ENCODE peak calls at places on chromosomes 13 and 19, in six cellular contexts. W is IMR-90, H is H9, X is HCT116, N is PC-3, J is DND-41. A is an unnamed sample.

GRCh38 chr19:56813531-56813930 is 27.0 kb downstream of the PEG3 start:
- DNase-seq in W (no peak), X (no peak), N (no peak), H (no peak), J (no peak), A (no peak)

GRCh38 chr13:36072127-36072526 is 59.1 kb downstream of the DCLK1 start:
- DNase-seq in N (no peak), J (no peak), H (no peak), W (no peak), X (no peak), A (no peak)

GRCh38 chr19:46629546-46630025 is 4.7 kb upstream of the PTGIR start:
- DNase-seq in H (no peak), X (no peak), W (no peak), J (no peak), N (no peak), A (no peak)

GRCh38 chr19:19865750-19866598 is at the start of gene ZNF253:
- DNase-seq in H (peak), J (peak), W (peak), X (no peak), N (peak), A (peak)

GRCh38 chr13:39751805-39752204 is 96.3 kb downstream of the COG6 start:
- DNase-seq in X (no peak), H (no peak), N (no peak), J (no peak), W (no peak), A (no peak)

GRCh38 chr19:532578-533484 is 1.3 kb downstream of the CDC34 start:
- DNase-seq in H (peak), W (peak), X (peak), N (peak), J (peak), A (peak)

GRCh38 chr13:92989301-92989700 is 237.3 kb upstream of the GPC6 start:
- DNase-seq in X (no peak), H (no peak), J (no peak), N (no peak), W (no peak), A (no peak)

GRCh38 chr13:112814905-112815585 is 125.2 kb downstream of the ATP11A start:
- DNase-seq in X (no peak), J (no peak), W (peak), H (no peak), N (peak), A (no peak)

GRCh38 chr13:51861728-51862300 is at the start of gene CCDC70:
- DNase-seq in X (no peak), J (no peak), H (no peak), N (peak), W (peak), A (no peak)

GRCh38 chr19:43575955-43576451 is 402 bp downstream of the PINLYP start:
- DNase-seq in W (no peak), J (no peak), H (peak), N (no peak), X (no peak), A (no peak)

GRCh38 chr13:37109080-37109678 is 3.7 kb upstream of the CSNK1A1L start:
- DNase-seq in J (no peak), H (no peak), N (peak), W (peak), X (no peak), A (no peak)

GRCh38 chr13:78147905-78148304 is 229.3 kb upstream of the EDNRB start:
- DNase-seq in H (no peak), X (no peak), W (peak), J (no peak), N (peak), A (no peak)

GRCh38 chr19:2231621-2232221 is 4.4 kb downstream of the PLEKHJ1 start:
- DNase-seq in N (no peak), W (no peak), H (peak), J (no peak), X (no peak), A (no peak)

GRCh38 chr13:73684286-73684685 is 449.9 kb downstream of the KLF12 start:
- DNase-seq in N (peak), J (no peak), H (no peak), X (no peak), W (no peak), A (no peak)

GRCh38 chr19:2750739-2751437 is 11.1 kb upstream of the SLC39A3 start:
- DNase-seq in X (no peak), H (no peak), W (no peak), N (no peak), J (no peak), A (no peak)

GRCh38 chr19:35783469-35784400 is 8.4 kb downstream of the ARHGAP33 start:
- DNase-seq in W (no peak), X (no peak), J (no peak), N (no peak), H (peak), A (no peak)

GRCh38 chr19:2478756-2479555 is 3.0 kb downstream of the GADD45B start:
- DNase-seq in H (no peak), J (peak), W (peak), X (no peak), N (peak), A (peak)

GRCh38 chr19:28619842-28620429 is 593.0 kb downstream of the UQCRFS1 start:
- DNase-seq in H (no peak), W (no peak), N (no peak), X (no peak), J (peak), A (no peak)

GRCh38 chr13:48804836-48805601 is 151.3 kb downstream of the CYSLTR2 start:
- DNase-seq in W (no peak), H (no peak), X (no peak), J (no peak), N (peak), A (no peak)

GRCh38 chr13:63864171-63864902 is 2448.7 kb upstream of the PCDH20 start:
- DNase-seq in W (peak), J (no peak), N (no peak), H (no peak), X (no peak), A (no peak)

GRCh38 chr13:103224804-103225203 is 158.6 kb upstream of the SLC10A2 start:
- DNase-seq in J (no peak), X (no peak), W (no peak), N (no peak), H (no peak), A (no peak)

GRCh38 chr19:290539-291521 is at the start of gene PLPP2:
- DNase-seq in N (no peak), X (no peak), H (peak), J (no peak), W (no peak), A (peak)

GRCh38 chr13:80070024-80070703 is 270.8 kb downstream of the SPRY2 start:
- DNase-seq in J (no peak), H (peak), X (no peak), N (no peak), W (no peak), A (no peak)

GRCh38 chr13:98839826-98840769 is 87.6 kb upstream of the SLC15A1 start:
- DNase-seq in N (peak), W (peak), H (peak), X (peak), J (peak), A (peak)

GRCh38 chr19:55633866-55634265 is 6.9 kb upstream of the ZNF580 start:
- DNase-seq in X (no peak), W (no peak), N (no peak), H (no peak), J (no peak), A (no peak)

GRCh38 chr19:6108721-6109633 is 1.3 kb downstream of the RFX2 start:
- DNase-seq in W (peak), H (peak), N (peak), J (peak), X (no peak), A (no peak)

GRCh38 chr13:45257638-45258338 is 56.9 kb upstream of the KCTD4 start:
- DNase-seq in H (no peak), X (no peak), W (peak), N (peak), J (no peak), A (no peak)

GRCh38 chr13:37383066-37383465 is 215.5 kb downstream of the POSTN start:
- DNase-seq in X (no peak), W (peak), H (no peak), N (no peak), J (no peak), A (no peak)

GRCh38 chr19:3440082-3440481 is 40.2 kb downstream of the SMIM24 start:
- DNase-seq in J (peak), X (no peak), H (peak), N (peak), W (no peak), A (peak)

GRCh38 chr19:41264581-41265375 is 606 bp downstream of the HNRNPUL1 start:
- DNase-seq in N (peak), H (peak), J (peak), X (no peak), W (peak), A (peak)

GRCh38 chr19:31164666-31165265 is 184.5 kb downstream of the TSHZ3 start:
- DNase-seq in J (no peak), W (no peak), X (no peak), N (no peak), H (peak), A (no peak)

GRCh38 chr19:464146-464545 is 3.3 kb upstream of the SHC2 start:
- DNase-seq in X (no peak), H (no peak), N (no peak), J (no peak), W (no peak), A (no peak)

GRCh38 chr13:96898212-96898611 is 96.1 kb downstream of the OXGR1 start:
- DNase-seq in N (peak), H (no peak), J (no peak), W (no peak), X (no peak), A (no peak)

GRCh38 chr13:49235856-49236431 is 11.8 kb upstream of the CDADC1 start:
- DNase-seq in W (no peak), N (no peak), X (no peak), H (no peak), J (no peak), A (no peak)

GRCh38 chr13:62251734-62252133 is 836.1 kb upstream of the PCDH20 start:
- DNase-seq in X (no peak), N (no peak), W (no peak), H (no peak), J (no peak), A (no peak)

GRCh38 chr13:106473174-106473573 is 62.3 kb downstream of the EFNB2 start:
- DNase-seq in N (no peak), W (no peak), X (no peak), H (no peak), J (no peak), A (no peak)
- TF ChIP-seq CTCF in N (no peak), W (no peak), X (no peak), H (no peak), J (no peak), A (no peak)

GRCh38 chr13:38620876-38621275 is 66.0 kb upstream of the FREM2 start:
- DNase-seq in W (no peak), X (no peak), N (no peak), J (no peak), H (no peak), A (no peak)
- H3K9ac ChIP-seq in W (no peak), X (no peak), N (no peak), J (no peak), H (no peak), A (no peak)

DNA sequence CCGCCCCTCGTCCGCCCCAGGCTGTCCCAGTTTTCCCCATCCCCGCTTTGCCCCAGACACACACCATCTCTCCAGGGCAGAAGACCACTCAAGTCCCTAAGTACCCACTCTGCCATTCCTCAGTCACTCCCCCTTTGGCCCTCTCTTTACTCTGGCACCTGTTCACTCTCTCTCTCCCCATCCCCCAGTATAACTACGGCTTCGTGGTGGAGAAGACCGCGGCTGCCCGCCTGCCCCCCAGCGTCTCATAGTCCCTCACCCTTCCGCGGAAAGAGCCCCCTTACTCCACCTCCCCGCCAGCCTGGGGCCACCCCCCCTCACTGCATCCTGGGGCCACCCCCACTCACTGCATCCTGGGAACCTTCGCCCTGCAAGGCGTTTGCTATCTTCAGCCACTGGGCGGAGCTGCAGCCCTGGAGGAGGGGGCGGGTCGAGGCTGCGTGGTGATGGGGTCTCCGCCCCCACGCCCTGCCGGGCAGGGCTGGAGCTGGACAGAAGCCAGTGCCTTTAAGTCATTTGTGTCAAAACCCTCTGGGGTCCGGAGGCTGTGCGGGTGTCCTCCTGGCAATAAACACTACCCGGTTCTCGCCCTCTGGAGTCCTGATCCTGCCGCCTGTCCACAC is 5.0 kb downstream of the MVB12A start:
- DNase-seq in X (no peak), N (peak), W (peak), H (peak), J (peak), A (no peak)
- TF ChIP-seq CTCF in X (peak), N (peak), W (peak), H (peak), J (peak), A (peak)

DNA sequence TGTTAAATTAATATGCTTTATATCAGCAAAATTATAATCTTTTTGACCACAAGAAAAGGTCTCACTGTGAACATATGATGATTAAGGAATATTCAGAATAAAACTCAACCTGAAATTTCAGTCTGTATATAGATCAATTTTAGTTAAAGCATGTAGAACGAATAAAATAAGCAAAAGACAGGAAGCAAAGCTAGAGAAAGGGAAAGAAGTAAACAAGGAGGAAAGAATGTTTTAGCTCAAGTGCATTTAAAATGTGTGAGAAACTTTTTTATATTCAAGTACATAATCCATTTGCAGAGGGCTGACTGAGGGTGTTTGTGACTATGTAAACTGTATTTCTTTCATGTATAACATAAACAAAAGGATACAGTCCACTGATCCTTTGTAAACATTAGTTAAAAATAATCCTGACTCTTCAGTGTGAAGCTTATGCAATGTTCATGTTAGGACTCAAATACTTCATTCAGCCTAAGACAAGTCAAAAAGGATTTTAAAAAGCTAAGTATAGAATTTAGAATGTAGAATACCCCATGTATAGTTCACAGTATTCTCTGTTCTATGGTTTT is 472.1 kb downstream of the DIAPH3 start:
- DNase-seq in W (peak), X (no peak), J (no peak), N (no peak), H (no peak), A (no peak)
- H3K9ac ChIP-seq in W (no peak), X (no peak), J (no peak), N (no peak), H (no peak), A (no peak)

DNA sequence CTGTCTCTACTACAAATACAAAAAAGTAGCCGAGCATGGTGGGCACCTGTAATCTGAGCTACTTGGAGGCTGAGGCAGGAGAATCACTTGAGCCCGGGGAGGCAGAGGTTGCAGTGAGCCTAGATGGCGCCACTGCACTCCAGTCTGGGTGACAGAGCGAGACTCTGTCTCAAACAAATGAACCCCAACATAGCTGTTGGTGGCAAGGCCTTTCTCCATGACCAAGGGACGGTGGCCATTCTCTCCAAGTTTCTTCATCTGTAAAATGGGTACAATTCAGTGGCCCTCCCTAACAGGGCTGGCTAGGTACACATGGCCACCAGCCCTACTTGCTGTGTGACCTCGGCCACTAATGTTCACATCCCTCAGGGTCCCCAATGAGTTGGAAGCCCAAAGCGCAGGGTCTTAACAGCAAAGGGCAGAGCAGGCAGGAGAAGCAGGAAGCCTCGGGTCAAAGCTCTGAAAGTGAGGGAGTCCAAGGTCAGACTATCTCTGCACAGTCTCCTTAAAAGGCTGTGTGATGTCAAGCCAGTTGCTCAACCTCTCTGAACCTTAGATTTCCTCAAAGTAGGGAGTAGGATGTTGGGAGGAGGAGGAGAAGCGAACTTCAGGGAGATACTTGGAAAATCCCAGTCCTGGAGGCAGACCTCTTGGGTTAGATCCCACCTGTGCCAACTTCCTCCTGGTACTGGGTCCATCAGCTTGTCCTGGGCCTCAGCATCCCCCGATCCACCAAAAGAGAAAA is 2.7 kb downstream of the JUND start:
- DNase-seq in X (no peak), J (peak), W (no peak), H (no peak), N (no peak), A (no peak)
- TF ChIP-seq CTCF in X (peak), J (peak), W (peak), H (peak), N (peak), A (peak)

DNA sequence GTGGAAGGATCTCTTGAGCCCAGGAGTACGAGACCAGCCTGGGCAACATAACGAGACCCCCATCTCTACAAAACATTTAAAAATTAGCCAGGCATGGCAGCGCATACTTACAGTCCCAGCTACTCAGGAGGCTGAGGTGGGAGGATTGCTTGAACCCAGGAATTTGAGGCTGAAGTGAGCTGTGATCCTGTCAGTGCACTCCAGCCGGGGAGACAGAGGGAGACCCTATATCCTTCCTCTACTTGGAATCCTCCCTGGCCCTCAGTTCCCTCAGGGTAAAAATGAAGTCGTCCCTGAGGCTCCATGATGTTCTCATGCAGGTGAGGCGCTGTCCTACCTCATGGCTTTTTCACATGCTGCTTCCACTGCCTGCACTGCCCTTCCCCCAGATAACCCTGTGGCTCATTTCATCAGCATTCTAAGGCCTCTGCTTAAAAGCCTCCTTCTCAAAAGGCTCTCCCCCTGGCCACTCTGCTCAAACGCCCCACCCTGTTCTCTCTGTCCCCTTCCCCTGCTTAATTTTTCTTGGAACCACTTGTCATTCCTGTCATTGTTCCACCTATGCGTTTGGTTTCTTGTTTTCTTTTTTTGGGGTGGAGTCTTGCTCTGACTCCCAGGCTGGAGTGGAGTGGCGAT is 19.2 kb downstream of the DNM2 start:
- DNase-seq in W (no peak), H (no peak), X (no peak), N (no peak), J (no peak), A (no peak)
- H3K9ac ChIP-seq in W (no peak), H (no peak), X (peak), N (no peak), J (no peak), A (no peak)

GRCh38 chr13:25084101-25084500 is 11.8 kb upstream of the PABPC3 start:
- DNase-seq in H (no peak), X (no peak), W (no peak), J (no peak), N (no peak), A (no peak)

GRCh38 chr13:25080773-25081172 is 15.2 kb upstream of the PABPC3 start:
- DNase-seq in W (no peak), N (no peak), H (no peak), X (no peak), J (no peak), A (no peak)

GRCh38 chr13:25088562-25089221 is 7.2 kb upstream of the PABPC3 start:
- DNase-seq in N (no peak), H (no peak), W (no peak), X (no peak), J (no peak), A (no peak)

DNA sequence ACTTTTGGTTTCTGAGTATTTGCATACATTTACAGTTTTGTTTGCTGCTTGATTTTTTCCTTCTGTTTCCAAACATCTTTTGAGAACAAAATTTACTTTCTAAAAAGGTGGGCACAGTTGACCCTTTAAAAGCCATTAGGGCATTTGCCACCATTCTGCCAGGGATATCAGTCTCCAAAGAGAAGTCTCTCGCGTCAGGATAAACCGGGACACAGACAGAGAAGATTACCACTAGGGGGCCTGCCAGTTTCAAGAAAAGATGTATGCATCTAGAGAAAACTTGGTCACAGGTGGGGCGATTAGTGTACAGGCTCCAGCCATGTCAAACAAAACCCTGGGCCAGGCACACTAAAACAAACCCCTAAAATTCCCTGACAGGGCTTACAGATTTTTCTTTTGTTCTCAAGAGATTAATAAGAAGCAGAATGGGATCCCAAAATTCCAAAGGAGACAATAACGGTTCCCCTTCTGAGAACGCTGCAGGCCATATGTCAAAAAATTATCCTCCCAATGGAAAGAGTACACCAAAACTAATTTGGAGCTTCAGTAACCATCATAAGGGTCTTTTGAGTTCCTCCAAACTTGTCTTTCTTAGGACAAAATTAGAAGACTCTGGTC is 10.7 kb upstream of the PABPC3 start:
- DNase-seq in W (peak), J (peak), N (peak), X (peak), H (peak), A (peak)
- TF ChIP-seq CTCF in W (peak), J (peak), N (peak), X (peak), H (peak), A (peak)